ENCODE peak calls at places on chromosomes 13 and 19, in nine cellular contexts. B is coronary artery, Z is AG10803, I is upper lobe of left lung, T is PC-9, C is astrocyte of the spinal cord, U is spleen, S is esophagus squamous epithelium, J is heart left ventricle. K is an unnamed sample.

GRCh38 chr13:111967572-111968201 is 99.3 kb upstream of the SOX1 start:
- DNase-seq in B (no peak), Z (no peak), I (no peak), T (no peak), C (no peak), U (no peak), S (no peak), J (no peak), K (no peak)

GRCh38 chr19:15759962-15760565 is 22.3 kb downstream of the OR10H3 start:
- DNase-seq in B (no peak), Z (no peak), I (no peak), T (peak), C (no peak), U (no peak), S (no peak), J (no peak), K (no peak)

GRCh38 chr13:58906329-58907007 is 1257.3 kb downstream of the DIAPH3 start:
- DNase-seq in B (no peak), Z (no peak), I (no peak), T (no peak), C (no peak), U (no peak), S (no peak), J (no peak), K (no peak)

GRCh38 chr13:106534844-106535551 is 464 bp downstream of the EFNB2 start:
- DNase-seq in B (no peak), Z (peak), I (no peak), T (no peak), C (peak), U (peak), S (no peak), J (peak), K (peak)

GRCh38 chr13:104597554-104598240 is 1531.5 kb upstream of the SLC10A2 start:
- DNase-seq in B (no peak), Z (no peak), I (no peak), T (no peak), C (no peak), U (no peak), S (no peak), J (no peak), K (no peak)

GRCh38 chr19:9566729-9567128 is 17.6 kb downstream of the ZNF121 start:
- DNase-seq in B (no peak), Z (no peak), I (no peak), T (no peak), C (peak), U (no peak), S (no peak), J (no peak), K (no peak)

GRCh38 chr13:21077360-21078353 is 16.3 kb upstream of the LATS2 start:
- DNase-seq in B (no peak), Z (no peak), I (no peak), T (no peak), C (no peak), U (no peak), S (no peak), J (no peak), K (no peak)

GRCh38 chr19:42397315-42398166 is 7.4 kb upstream of the CNFN start:
- DNase-seq in B (no peak), Z (no peak), I (no peak), T (peak), C (no peak), U (no peak), S (no peak), J (no peak), K (no peak)

GRCh38 chr13:94342436-94343242 is 136.8 kb downstream of the DCT start:
- DNase-seq in B (no peak), Z (no peak), I (no peak), T (no peak), C (no peak), U (no peak), S (no peak), J (no peak), K (no peak)

GRCh38 chr19:53595510-53595867 is 36.3 kb upstream of the DPRX start:
- DNase-seq in B (no peak), Z (no peak), I (no peak), T (no peak), C (no peak), U (no peak), S (no peak), J (no peak), K (no peak)
- H3K4me3 ChIP-seq in B (no peak), Z (no peak), I (no peak), T (no peak), C (no peak), U (no peak), S (no peak), J (no peak), K (no peak)

GRCh38 chr19:50427318-50427925 is 5.3 kb upstream of the MYBPC2 start:
- DNase-seq in B (no peak), Z (no peak), I (no peak), T (no peak), C (no peak), U (no peak), S (no peak), J (no peak), K (no peak)

GRCh38 chr19:50427997-50428425 is 4.7 kb upstream of the MYBPC2 start:
- DNase-seq in B (peak), Z (peak), I (peak), T (no peak), C (peak), U (peak), S (peak), J (peak), K (peak)

GRCh38 chr19:50430888-50431342 is 1.8 kb upstream of the MYBPC2 start:
- DNase-seq in B (no peak), Z (no peak), I (no peak), T (no peak), C (no peak), U (no peak), S (no peak), J (no peak), K (no peak)

GRCh38 chr19:50431343-50432220 is 1.1 kb upstream of the MYBPC2 start:
- DNase-seq in B (peak), Z (peak), I (peak), T (peak), C (peak), U (peak), S (no peak), J (peak), K (peak)

GRCh38 chr19:50428768-50429463 is 3.8 kb upstream of the MYBPC2 start:
- DNase-seq in B (no peak), Z (no peak), I (no peak), T (no peak), C (no peak), U (no peak), S (no peak), J (no peak), K (no peak)
- TF ChIP-seq CTCF in B (no peak), Z (no peak), I (no peak), T (no peak), C (no peak), U (no peak), S (no peak), J (no peak), K (no peak)

GRCh38 chr19:48737360-48737998 is 2.9 kb downstream of the RASIP1 start:
- DNase-seq in B (no peak), Z (no peak), I (no peak), T (no peak), C (no peak), U (no peak), S (no peak), J (peak), K (no peak)

GRCh38 chr19:48739835-48740704 is at the start of gene RASIP1:
- DNase-seq in B (no peak), Z (no peak), I (peak), T (no peak), C (no peak), U (peak), S (no peak), J (peak), K (no peak)

GRCh38 chr19:48739400-48739825 is 997 bp downstream of the RASIP1 start:
- DNase-seq in B (no peak), Z (no peak), I (no peak), T (no peak), C (no peak), U (no peak), S (no peak), J (peak), K (no peak)

GRCh38 chr19:48740705-48741030 is 258 bp upstream of the RASIP1 start:
- DNase-seq in B (no peak), Z (no peak), I (no peak), T (no peak), C (no peak), U (no peak), S (no peak), J (no peak), K (no peak)

DNA sequence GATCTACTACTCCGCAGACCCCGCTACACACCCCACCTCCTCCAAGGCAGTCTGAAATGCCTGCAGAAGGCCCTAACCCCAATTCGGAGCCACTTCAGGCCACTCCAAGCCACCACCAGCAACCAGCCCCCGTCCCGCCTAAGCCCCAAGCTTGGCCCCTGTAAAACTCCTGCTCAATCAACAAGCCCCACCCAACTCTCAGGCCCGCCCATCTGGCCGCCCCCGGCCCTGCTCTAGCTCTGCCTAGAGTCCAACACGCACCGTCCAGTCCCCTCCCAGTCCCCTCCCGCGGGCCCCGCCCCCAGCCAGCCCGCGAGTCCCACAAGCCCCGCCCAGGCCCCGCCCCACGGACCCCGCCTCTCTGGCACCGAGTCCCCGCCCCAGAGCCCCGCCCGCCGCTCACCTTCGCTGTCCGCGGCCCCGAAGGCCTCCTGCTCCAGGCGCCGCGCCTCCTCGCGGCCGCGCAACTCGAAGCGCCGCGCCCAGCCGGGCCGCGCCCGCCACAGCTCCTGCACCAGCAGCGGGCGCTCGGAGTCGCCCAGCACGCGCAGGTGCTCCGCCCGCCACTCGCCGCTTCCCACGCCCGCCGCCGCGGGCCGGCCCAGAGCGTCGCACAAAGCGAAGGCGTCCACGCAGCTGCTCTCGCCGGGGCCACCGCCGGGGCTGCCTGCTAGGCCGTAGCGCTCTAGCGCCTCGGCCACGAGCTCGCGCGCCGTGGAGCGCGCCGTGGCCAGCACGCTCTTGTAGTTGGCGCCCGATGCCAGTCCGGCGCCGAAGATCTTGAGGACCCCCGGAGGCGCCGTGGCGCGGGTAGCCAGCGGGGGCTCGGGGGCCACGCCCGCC is 1.6 kb downstream of the RASIP1 start:
- DNase-seq in B (peak), Z (peak), I (peak), T (peak), C (peak), U (peak), S (no peak), J (peak), K (peak)
- H3K4me3 ChIP-seq in B (peak), Z (peak), I (peak), T (peak), C (peak), U (peak), S (peak), J (peak), K (peak)

GRCh38 chr13:29514720-29515310 is 80.7 kb downstream of the SLC7A1 start:
- DNase-seq in B (no peak), Z (no peak), I (no peak), T (no peak), C (no peak), U (peak), S (no peak), J (no peak), K (no peak)
- TF ChIP-seq CTCF in B (no peak), Z (no peak), I (no peak), T (no peak), C (no peak), U (no peak), S (no peak), J (no peak), K (no peak)

DNA sequence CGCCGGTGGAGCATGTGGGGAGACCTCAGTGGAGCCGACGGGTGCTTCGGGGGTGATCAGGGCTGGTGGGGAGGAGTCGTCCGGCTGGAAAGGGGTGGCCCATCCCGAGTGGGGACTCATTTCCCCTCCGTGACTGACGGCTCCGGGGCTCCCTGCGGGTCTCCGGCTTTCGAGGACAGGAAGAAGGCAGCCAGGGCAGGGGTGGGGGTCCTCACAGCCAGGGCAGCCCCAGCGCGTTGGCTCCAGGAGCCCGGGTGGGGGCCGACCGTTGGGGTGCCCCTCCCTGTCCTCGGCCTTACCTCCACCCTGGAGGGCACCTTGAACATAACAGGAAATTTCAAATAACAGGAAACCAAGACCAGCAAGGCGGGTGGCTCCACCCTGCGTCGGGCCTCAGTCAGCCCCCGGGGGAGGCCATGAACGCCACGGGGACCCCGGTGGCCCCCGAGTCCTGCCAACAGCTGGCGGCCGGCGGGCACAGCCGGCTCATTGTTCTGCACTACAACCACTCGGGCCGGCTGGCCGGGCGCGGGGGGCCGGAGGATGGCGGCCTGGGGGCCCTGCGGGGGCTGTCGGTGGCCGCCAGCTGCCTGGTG is at the start of gene S1PR4:
- DNase-seq in B (no peak), Z (no peak), I (peak), T (no peak), C (no peak), U (peak), S (no peak), J (no peak), K (no peak)
- H3K4me3 ChIP-seq in B (peak), Z (no peak), I (peak), T (no peak), C (no peak), U (peak), S (peak), J (peak), K (no peak)

DNA sequence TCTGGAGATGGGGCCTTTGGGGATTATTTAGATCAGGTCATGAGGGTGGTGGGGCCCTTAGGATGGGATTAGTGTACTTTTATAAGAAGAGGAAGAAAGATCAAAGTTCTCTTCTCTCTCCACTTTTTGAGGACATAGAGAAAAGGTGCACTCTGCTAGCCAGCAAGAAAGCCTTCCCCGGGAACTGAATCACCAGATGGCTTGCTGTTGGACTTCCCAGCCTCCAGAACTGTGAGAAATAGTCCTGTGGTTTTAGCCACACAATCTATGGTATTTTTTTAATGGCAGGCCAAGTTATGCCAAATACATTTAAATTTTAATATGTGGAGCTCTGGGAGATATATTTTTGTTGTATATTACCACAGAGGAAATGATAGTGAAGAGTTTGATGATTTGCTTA is 385.8 kb downstream of the KLF12 start:
- DNase-seq in B (no peak), Z (no peak), I (no peak), T (no peak), C (no peak), U (no peak), S (no peak), J (no peak), K (no peak)
- TF ChIP-seq CTCF in B (no peak), Z (no peak), I (no peak), T (no peak), C (no peak), U (no peak), S (no peak), J (no peak), K (no peak)

GRCh38 chr19:19619121-19619848 is 798 bp upstream of the PBX4 start:
- DNase-seq in B (no peak), Z (no peak), I (no peak), T (no peak), C (no peak), U (no peak), S (no peak), J (no peak), K (no peak)
- H3K4me3 ChIP-seq in B (peak), Z (peak), I (peak), T (peak), C (peak), U (peak), S (peak), J (no peak), K (no peak)

GRCh38 chr19:39144487-39145071 is 19.0 kb downstream of the PAK4 start:
- DNase-seq in B (no peak), Z (peak), I (peak), T (no peak), C (peak), U (no peak), S (no peak), J (no peak), K (peak)
- TF ChIP-seq CTCF in B (no peak), Z (no peak), I (no peak), T (no peak), C (no peak), U (no peak), S (no peak), J (no peak), K (no peak)

DNA sequence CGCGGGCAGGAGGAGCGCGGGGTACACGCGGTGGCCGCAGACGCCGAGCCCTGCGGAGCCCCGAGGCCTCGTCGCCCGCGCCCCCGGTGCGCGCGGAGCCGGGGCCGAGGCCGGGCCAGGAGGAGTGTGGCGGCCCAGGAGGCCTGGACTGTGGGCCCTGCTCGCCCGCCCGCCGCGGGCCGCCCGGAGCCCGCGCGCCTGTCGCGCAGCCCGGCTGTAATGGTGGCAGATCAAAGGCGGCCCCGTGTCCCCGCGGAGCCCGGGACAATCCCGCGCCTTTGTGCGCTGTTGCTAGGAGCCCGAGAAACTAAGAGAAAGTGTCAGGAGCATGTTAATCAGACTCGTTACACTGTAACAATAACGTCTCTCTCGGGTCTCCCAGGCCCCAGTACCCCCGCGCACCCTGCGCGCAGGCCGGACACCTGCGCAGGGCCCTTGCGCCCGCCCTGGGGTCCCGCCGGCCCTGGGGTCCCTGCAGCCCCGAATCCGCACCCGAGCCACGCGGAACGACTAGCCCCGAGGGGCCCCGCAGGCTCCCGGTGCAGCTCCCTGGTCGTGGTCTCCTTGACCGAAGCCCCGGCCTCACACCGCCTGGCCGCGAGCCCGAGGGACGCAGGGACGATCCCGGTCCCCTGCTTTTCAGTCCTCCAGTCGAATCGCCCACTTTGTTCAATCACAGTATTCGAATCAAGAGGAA is 75.4 kb downstream of the ZIC5 start:
- DNase-seq in B (no peak), Z (no peak), I (no peak), T (no peak), C (no peak), U (no peak), S (no peak), J (no peak), K (no peak)
- H3K4me3 ChIP-seq in B (peak), Z (no peak), I (peak), T (no peak), C (no peak), U (peak), S (peak), J (no peak), K (no peak)